ENCODE peak calls at places on chromosomes 3 and 15, in seven cellular contexts. I, K, J, N, A, V and H are unnamed samples.

GRCh38 chr3:71062920-71063767 is 520.4 kb downstream of the FOXP1 start:
- DNase-seq in I (no peak), K (no peak), J (peak; percentile 65), N (no peak), A (peak; percentile 59), V (no peak), H (no peak)

GRCh38 chr15:44529864-44530604 is 6.9 kb upstream of the EIF3J start:
- DNase-seq in I (no peak), K (no peak), J (no peak), N (no peak), A (no peak), V (no peak), H (no peak)

GRCh38 chr3:169790687-169791429 is 17.7 kb downstream of the MYNN start:
- DNase-seq in I (no peak), K (no peak), J (no peak), N (no peak), A (no peak), V (peak; percentile 6), H (no peak)

GRCh38 chr3:45154641-45155147 is 8.5 kb upstream of the CDCP1 start:
- DNase-seq in I (no peak), K (no peak), J (peak; percentile 95), N (no peak), A (no peak), V (no peak), H (peak; percentile 69)

GRCh38 chr3:131503328-131503650 is 518 bp upstream of the MRPL3 start:
- DNase-seq in I (no peak), K (no peak), J (no peak), N (no peak), A (no peak), V (peak; percentile 12), H (no peak)

GRCh38 chr3:140469491-140469890 is 208.4 kb upstream of the TRIM42 start:
- DNase-seq in I (no peak), K (no peak), J (peak; percentile 16), N (no peak), A (no peak), V (no peak), H (peak; percentile 22)

GRCh38 chr3:9422712-9423424 is 25.5 kb downstream of the SETD5 start:
- DNase-seq in I (peak; percentile 85), K (no peak), J (peak; percentile 98), N (peak; percentile 67), A (no peak), V (peak; percentile 98), H (peak; percentile 91)

GRCh38 chr3:183584246-183584913 is 28.9 kb upstream of the KLHL6 start:
- DNase-seq in I (no peak), K (no peak), J (no peak), N (no peak), A (no peak), V (peak; percentile 84), H (no peak)

GRCh38 chr15:52822475-52822874 is 32.3 kb upstream of the ONECUT1 start:
- DNase-seq in I (no peak), K (no peak), J (no peak), N (no peak), A (no peak), V (no peak), H (no peak)

GRCh38 chr3:66115858-66116654 is 77.3 kb upstream of the MAGI1 start:
- DNase-seq in I (no peak), K (no peak), J (peak; percentile 88), N (peak; percentile 42), A (no peak), V (peak; percentile 95), H (peak; percentile 70)

GRCh38 chr3:189082666-189083427 is 88.9 kb upstream of the TPRG1 start:
- DNase-seq in I (no peak), K (no peak), J (no peak), N (no peak), A (no peak), V (no peak), H (no peak)

GRCh38 chr3:187112934-187113793 is 26.1 kb downstream of the RPL39L start:
- DNase-seq in I (no peak), K (no peak), J (peak; percentile 24), N (no peak), A (no peak), V (peak; percentile 55), H (no peak)

GRCh38 chr3:56881035-56881575 is 79.4 kb upstream of the ARHGEF3 start:
- DNase-seq in I (no peak), K (no peak), J (peak; percentile 55), N (no peak), A (no peak), V (no peak), H (no peak)

GRCh38 chr3:170307998-170308398 is 49.5 kb upstream of the SKIL start:
- DNase-seq in I (no peak), K (no peak), J (peak; percentile 38), N (no peak), A (no peak), V (peak; percentile 33), H (peak; percentile 7)

GRCh38 chr3:149621218-149622005 is 36.4 kb downstream of the WWTR1 start:
- DNase-seq in I (no peak), K (no peak), J (peak; percentile 86), N (no peak), A (no peak), V (peak; percentile 80), H (peak; percentile 65)

GRCh38 chr3:72344256-72345046 is 503.8 kb downstream of the SHQ1 start:
- DNase-seq in I (no peak), K (no peak), J (no peak), N (no peak), A (no peak), V (no peak), H (no peak)

GRCh38 chr15:57596978-57597377 is 5.3 kb downstream of the MYZAP start:
- DNase-seq in I (no peak), K (no peak), J (peak; percentile 60), N (no peak), A (no peak), V (no peak), H (peak; percentile 17)

GRCh38 chr3:45952456-45952855 is 9.2 kb downstream of the CXCR6 start:
- DNase-seq in I (no peak), K (no peak), J (no peak), N (no peak), A (no peak), V (peak; percentile 43), H (no peak)

GRCh38 chr3:115709931-115710330 is 86.6 kb downstream of the GAP43 start:
- DNase-seq in I (no peak), K (no peak), J (no peak), N (no peak), A (no peak), V (peak; percentile 53), H (no peak)

GRCh38 chr3:15014606-15015328 is 50.3 kb downstream of the MRPS25 start:
- DNase-seq in I (no peak), K (no peak), J (no peak), N (no peak), A (no peak), V (no peak), H (no peak)

GRCh38 chr3:147654827-147655226 is 245.7 kb downstream of the ZIC1 start:
- DNase-seq in I (no peak), K (no peak), J (peak; percentile 21), N (no peak), A (no peak), V (peak; percentile 34), H (peak; percentile 27)

GRCh38 chr3:36944012-36944640 is 728 bp downstream of the TRANK1 start:
- DNase-seq in I (peak; percentile 84), K (peak; percentile 22), J (peak; percentile 54), N (peak; percentile 79), A (peak; percentile 18), V (peak; percentile 77), H (peak; percentile 36)

GRCh38 chr3:183122257-183122932 is 23.1 kb upstream of the MCCC1 start:
- DNase-seq in I (no peak), K (no peak), J (peak; percentile 28), N (no peak), A (peak; percentile 8), V (peak; percentile 79), H (no peak)

GRCh38 chr15:35690089-35690488 is 144.1 kb upstream of the DPH6 start:
- DNase-seq in I (no peak), K (no peak), J (no peak), N (no peak), A (no peak), V (no peak), H (peak; percentile 36)

GRCh38 chr3:52456169-52456799 is 880 bp downstream of the NISCH start:
- DNase-seq in I (no peak), K (no peak), J (peak; percentile 18), N (no peak), A (no peak), V (peak; percentile 74), H (no peak)

GRCh38 chr15:61216519-61216918 is 12.6 kb downstream of the RORA start:
- DNase-seq in I (no peak), K (no peak), J (no peak), N (no peak), A (no peak), V (no peak), H (no peak)

GRCh38 chr3:176041812-176042211 is 1155.5 kb downstream of the TBL1XR1 start:
- DNase-seq in I (no peak), K (no peak), J (no peak), N (no peak), A (no peak), V (peak; percentile 55), H (peak; percentile 76)

GRCh38 chr15:43370975-43371974 is at the start of the genes TUBGCP4 and ZSCAN29:
- DNase-seq in I (peak; percentile 86), K (peak; percentile 67), J (peak; percentile 64), N (peak; percentile 88), A (peak; percentile 72), V (peak; percentile 82), H (peak; percentile 54)

GRCh38 chr3:175129126-175129525 is 270.0 kb downstream of the NAALADL2 start:
- DNase-seq in I (no peak), K (no peak), J (peak; percentile 55), N (no peak), A (no peak), V (no peak), H (no peak)

GRCh38 chr3:152593242-152593641 is 241.7 kb upstream of the P2RY1 start:
- DNase-seq in I (no peak), K (no peak), J (no peak), N (no peak), A (no peak), V (no peak), H (no peak)

GRCh38 chr15:41291065-41291631 is 41.2 kb downstream of the OIP5 start:
- DNase-seq in I (no peak), K (no peak), J (no peak), N (no peak), A (no peak), V (no peak), H (no peak)

GRCh38 chr3:73669268-73669667 is 44.5 kb upstream of the PDZRN3 start:
- DNase-seq in I (no peak), K (no peak), J (no peak), N (no peak), A (no peak), V (peak; percentile 12), H (no peak)

GRCh38 chr3:4460334-4460733 is 6.7 kb downstream of the SUMF1 start:
- DNase-seq in I (no peak), K (no peak), J (no peak), N (no peak), A (no peak), V (no peak), H (no peak)

GRCh38 chr3:183303725-183304124 is 50.7 kb downstream of the B3GNT5 start:
- DNase-seq in I (no peak), K (no peak), J (no peak), N (no peak), A (no peak), V (no peak), H (no peak)

GRCh38 chr3:66998899-66999235 is 760 bp downstream of the KBTBD8 start:
- DNase-seq in I (no peak), K (no peak), J (peak; percentile 33), N (no peak), A (no peak), V (peak; percentile 32), H (no peak)

GRCh38 chr3:128287161-128287560 is 133.9 kb downstream of the EEFSEC start:
- DNase-seq in I (no peak), K (no peak), J (no peak), N (no peak), A (no peak), V (no peak), H (no peak)

GRCh38 chr3:63477494-63478129 is 174.9 kb upstream of the SNTN start:
- DNase-seq in I (no peak), K (no peak), J (no peak), N (no peak), A (no peak), V (no peak), H (no peak)

GRCh38 chr3:12875857-12876451 is 34.6 kb upstream of the RPL32 start:
- DNase-seq in I (no peak), K (no peak), J (no peak), N (peak; percentile 45), A (no peak), V (peak; percentile 46), H (no peak)